ENCODE peak calls at places on chromosomes 12 and 14, in seven cellular contexts. E, Q, B, F, Y, C and H are unnamed samples.

GRCh38 chr12:65654230-65654629 is 170.1 kb upstream of the HMGA2 start:
- DNase-seq in F (no peak), Y (no peak), Q (no peak), C (no peak), B (no peak), E (no peak), H (no peak)

GRCh38 chr12:45349911-45350310 is 134.0 kb downstream of the ANO6 start:
- DNase-seq in F (no peak), B (peak; percentile 46), E (no peak), Q (no peak), C (no peak), Y (no peak), H (no peak)

GRCh38 chr12:80472912-80473500 is 29.0 kb downstream of the PTPRQ start:
- DNase-seq in Y (peak; percentile 67), Q (no peak), C (peak; percentile 21), B (peak; percentile 81), F (no peak), E (peak; percentile 6), H (peak; percentile 85)

GRCh38 chr12:109650808-109651207 is 62.8 kb upstream of the FAM222A start:
- DNase-seq in E (no peak), F (no peak), Q (no peak), B (no peak), Y (no peak), C (no peak), H (no peak)

GRCh38 chr12:107732365-107732764 is 28.6 kb downstream of the PRDM4 start:
- DNase-seq in Y (peak; percentile 8), Q (peak; percentile 40), E (no peak), F (no peak), B (no peak), C (no peak), H (no peak)

GRCh38 chr12:42482820-42483533 is 106.6 kb downstream of the PRICKLE1 start:
- DNase-seq in C (no peak), F (peak; percentile 92), B (peak; percentile 65), Q (peak; percentile 86), E (peak; percentile 86), Y (peak; percentile 82), H (peak; percentile 71)

GRCh38 chr12:130281157-130281799 is 56.4 kb upstream of the PIWIL1 start:
- DNase-seq in E (peak; percentile 23), Y (peak; percentile 67), Q (peak; percentile 87), C (no peak), F (peak; percentile 95), B (no peak), H (no peak)

GRCh38 chr14:67400434-67400833 is 11.5 kb downstream of the PLEK2 start:
- DNase-seq in E (no peak), Y (no peak), C (no peak), F (peak; percentile 11), Q (no peak), B (no peak), H (no peak)

GRCh38 chr14:92955381-92955780 is 32.4 kb downstream of the CHGA start:
- DNase-seq in F (no peak), C (no peak), E (no peak), Y (no peak), Q (no peak), B (no peak), H (no peak)

GRCh38 chr12:118052324-118053070 is 8.5 kb downstream of the WSB2 start:
- DNase-seq in Q (peak; percentile 35), F (no peak), Y (peak; percentile 90), E (no peak), B (peak; percentile 95), C (peak; percentile 97), H (peak; percentile 97)

GRCh38 chr14:70821916-70822705 is 12.8 kb upstream of the MAP3K9 start:
- DNase-seq in Q (peak; percentile 60), B (peak; percentile 35), Y (peak; percentile 74), E (peak; percentile 62), C (peak; percentile 28), F (peak; percentile 82), H (peak; percentile 70)

GRCh38 chr12:105418232-105418631 is 87.7 kb downstream of the C12orf75 start:
- DNase-seq in Y (peak; percentile 82), E (no peak), Q (no peak), C (peak; percentile 86), B (peak; percentile 89), F (no peak), H (peak; percentile 29)

GRCh38 chr14:104171029-104171697 is 32.8 kb downstream of the KIF26A start:
- DNase-seq in E (no peak), Y (peak; percentile 93), Q (peak; percentile 94), F (peak; percentile 80), C (peak; percentile 67), B (no peak), H (no peak)

GRCh38 chr12:1573960-1574862 is 20.2 kb downstream of the FBXL14 start:
- DNase-seq in C (no peak), B (no peak), E (no peak), Y (no peak), F (no peak), Q (no peak), H (no peak)

GRCh38 chr12:55716582-55717396 is 943 bp downstream of the BLOC1S1 start:
- DNase-seq in C (no peak), F (no peak), Q (no peak), Y (no peak), B (no peak), E (no peak), H (no peak)

GRCh38 chr14:105937253-105938054 is 411.1 kb downstream of the TMEM121 start:
- DNase-seq in Y (no peak), Q (no peak), F (no peak), C (no peak), B (no peak), E (no peak), H (no peak)

GRCh38 chr12:78938341-78939084 is 73.9 kb downstream of the SYT1 start:
- DNase-seq in Y (no peak), C (no peak), E (no peak), Q (no peak), B (no peak), F (no peak), H (no peak)

GRCh38 chr12:86513206-86513605 is 257.0 kb upstream of the MGAT4C start:
- DNase-seq in Y (no peak), Q (no peak), F (no peak), C (no peak), E (no peak), B (no peak), H (peak; percentile 4)

GRCh38 chr14:51093371-51094281 is 1.3 kb downstream of the TRIM9 start:
- DNase-seq in E (peak; percentile 36), Y (peak; percentile 69), Q (peak; percentile 64), C (no peak), B (no peak), F (peak; percentile 80), H (no peak)

GRCh38 chr12:119115296-119115905 is 63.3 kb upstream of the HSPB8 start:
- DNase-seq in Y (peak; percentile 71), F (peak; percentile 86), C (peak; percentile 28), E (peak; percentile 72), Q (peak; percentile 66), B (peak; percentile 31), H (peak; percentile 48)

GRCh38 chr12:109718390-109718789 is 4.8 kb downstream of the FAM222A start:
- DNase-seq in Y (peak; percentile 79), E (peak; percentile 80), Q (peak; percentile 86), B (no peak), F (peak; percentile 68), C (no peak), H (peak; percentile 15)

DNA sequence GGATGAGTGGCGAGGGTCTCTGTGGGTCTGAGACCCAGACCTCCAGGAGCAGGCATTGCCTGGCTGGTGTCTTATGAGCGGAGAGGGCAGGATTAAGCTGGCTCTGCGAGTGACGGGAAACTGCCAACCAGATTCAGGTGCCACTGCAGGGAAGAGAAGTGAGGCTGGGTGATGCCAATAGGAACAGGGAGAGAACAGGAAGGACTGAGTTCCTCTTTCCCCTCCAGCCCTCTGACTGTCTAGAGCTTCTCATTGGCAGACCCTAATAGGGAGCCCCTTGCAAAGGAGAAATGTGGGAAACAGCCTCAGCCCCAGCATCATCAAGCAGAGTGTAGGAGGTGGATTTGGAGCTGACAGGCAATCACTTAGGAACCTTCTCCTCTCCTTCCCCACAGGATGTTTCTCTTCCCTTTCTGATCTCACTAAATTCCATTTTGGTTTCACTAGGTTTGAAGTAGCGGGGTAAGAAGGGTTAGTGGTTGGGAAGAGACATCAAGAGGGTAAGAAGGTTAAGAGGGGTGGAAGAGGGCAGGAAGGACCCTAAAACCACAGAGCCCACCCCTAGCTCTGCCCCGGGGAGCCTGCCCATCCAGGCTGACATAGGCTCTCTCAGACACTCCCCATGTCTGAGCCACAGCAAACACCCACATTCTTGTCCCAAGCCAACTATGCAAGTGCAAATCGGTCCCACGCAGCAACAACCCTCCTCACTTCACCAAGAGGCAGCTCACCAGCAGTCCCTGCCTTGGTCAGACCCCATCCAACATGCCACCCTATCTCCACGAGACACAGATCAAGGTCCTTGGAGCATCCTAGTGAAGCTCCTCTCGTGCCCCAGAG is 111.1 kb downstream of the STAB2 start:
- DNase-seq in C (no peak), Q (no peak), E (no peak), F (no peak), B (no peak), Y (no peak), H (no peak)
- H4K8ac ChIP-seq in C (no peak overlapping the region), Q (no peak overlapping the region), E (no peak overlapping the region), F (no peak overlapping the region), B (no peak overlapping the region), Y (no peak overlapping the region), H (peak overlapping the region; percentile 17)

GRCh38 chr14:38731962-38732361 is 371.1 kb downstream of the SEC23A start:
- DNase-seq in B (no peak), C (no peak), F (no peak), Q (no peak), Y (no peak), E (no peak), H (no peak)

GRCh38 chr14:38735006-38735405 is 368.0 kb downstream of the SEC23A start:
- DNase-seq in C (no peak), F (no peak), Q (no peak), Y (no peak), E (no peak), B (no peak), H (no peak)

GRCh38 chr14:38737657-38738056 is 365.4 kb downstream of the SEC23A start:
- DNase-seq in Y (no peak), Q (peak; percentile 31), B (no peak), F (no peak), C (no peak), E (no peak), H (no peak)
- H4K8ac ChIP-seq in Y (no peak overlapping the region), Q (no peak overlapping the region), B (no peak overlapping the region), F (no peak overlapping the region), C (no peak overlapping the region), E (no peak overlapping the region), H (peak overlapping the region; percentile 28)

GRCh38 chr12:27560126-27560525 is 36.1 kb downstream of the PPFIBP1 start:
- DNase-seq in Q (no peak), C (no peak), B (no peak), E (no peak), Y (no peak), F (no peak), H (no peak)
- H4K8ac ChIP-seq in Q (no peak overlapping the region), C (no peak overlapping the region), B (no peak overlapping the region), E (no peak overlapping the region), Y (no peak overlapping the region), F (no peak overlapping the region), H (no peak overlapping the region)

DNA sequence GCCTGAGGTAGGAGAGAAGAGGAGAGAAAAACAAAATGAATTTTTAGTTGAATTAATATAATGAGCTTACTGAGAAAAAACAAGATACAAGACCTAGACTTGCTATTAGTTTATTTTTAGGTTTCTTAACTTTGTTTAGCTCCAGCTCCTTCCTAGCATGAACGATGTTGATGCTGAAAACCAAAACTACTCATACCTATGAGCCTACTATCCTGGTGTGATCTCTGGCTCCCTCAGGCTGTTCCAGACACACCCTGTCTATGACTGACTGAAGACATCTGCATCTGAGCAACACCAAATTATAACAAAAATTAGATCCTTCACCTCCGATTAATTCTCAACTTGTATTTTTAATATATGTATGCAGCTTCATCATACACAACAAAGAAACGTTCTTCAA is 190.4 kb downstream of the SLC5A8 start:
- DNase-seq in B (no peak), Q (no peak), F (no peak), Y (no peak), E (no peak), C (peak; percentile 27), H (no peak)
- H4K8ac ChIP-seq in B (no peak overlapping the region), Q (no peak overlapping the region), F (no peak overlapping the region), Y (no peak overlapping the region), E (no peak overlapping the region), C (no peak overlapping the region), H (no peak overlapping the region)